ENCODE peak calls at places on chromosomes 5 and 9, in five cellular contexts. S, U, P, R and F are unnamed samples.

GRCh38 chr5:54772232-54773168 is 212.9 kb downstream of the ESM1 start:
- DNase-seq in P (no peak), U (no peak), S (no peak), R (no peak), F (no peak)

GRCh38 chr5:44336708-44337107 is 52.5 kb downstream of the FGF10 start:
- DNase-seq in U (no peak), S (no peak), P (no peak), R (no peak), F (no peak)

GRCh38 chr9:134034215-134035040 is 9.1 kb downstream of the BRD3OS start:
- DNase-seq in U (no peak), R (no peak), S (no peak), P (no peak), F (no peak)

GRCh38 chr5:181245427-181246275 is 1.9 kb upstream of the RACK1 start:
- DNase-seq in U (no peak), S (no peak), R (no peak), P (no peak), F (no peak)

GRCh38 chr9:19127881-19128719 is 808 bp upstream of the PLIN2 start:
- DNase-seq in P (peak), R (no peak), S (peak), U (peak), F (peak)

GRCh38 chr5:96875805-96876291 is 452 bp upstream of the ERAP2 start:
- DNase-seq in P (no peak), U (peak), R (peak), S (no peak), F (no peak)

GRCh38 chr5:9034671-9035070 is 511.2 kb downstream of the SEMA5A start:
- DNase-seq in R (peak), U (no peak), S (no peak), P (no peak), F (no peak)

GRCh38 chr9:105535920-105536668 is 21.8 kb upstream of the FKTN start:
- DNase-seq in P (no peak), S (no peak), U (no peak), R (no peak), F (no peak)

GRCh38 chr9:102779341-102779740 is 215.8 kb upstream of the CYLC2 start:
- DNase-seq in U (no peak), S (no peak), P (no peak), R (no peak), F (no peak)

GRCh38 chr9:109276469-109277440 is 44.1 kb downstream of the EPB41L4B start:
- DNase-seq in S (no peak), R (no peak), P (no peak), U (no peak), F (no peak)

GRCh38 chr9:135968083-135968476 is 6.9 kb upstream of the UBAC1 start:
- DNase-seq in S (no peak), R (no peak), U (no peak), P (no peak), F (no peak)
- H3K27ac ChIP-seq in S (no peak), R (no peak), U (no peak), P (peak), F (no peak)

DNA sequence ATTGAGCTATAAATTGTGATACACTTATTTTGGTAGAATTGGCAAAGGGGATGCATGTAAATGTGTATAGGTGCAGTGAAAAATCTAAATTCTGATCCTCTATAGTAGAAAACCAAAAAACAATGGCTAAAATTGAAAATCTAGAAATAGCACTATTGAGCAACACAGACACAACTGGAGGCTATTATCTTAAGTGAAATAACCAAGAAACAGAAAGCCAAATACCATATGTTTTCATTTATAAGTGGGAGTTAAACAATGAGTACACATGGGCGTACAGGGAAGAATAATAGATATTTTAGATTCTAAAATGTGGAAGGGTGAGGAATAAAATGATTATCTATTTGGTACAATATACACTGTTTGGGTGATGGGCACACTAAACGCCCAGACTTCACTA is 183.2 kb upstream of the TUSC1 start:
- DNase-seq in R (no peak), P (no peak), S (no peak), U (no peak), F (no peak)
- H3K27ac ChIP-seq in R (no peak), P (no peak), S (no peak), U (no peak), F (no peak)

GRCh38 chr9:27394826-27395201 is 97.9 kb upstream of the EQTN start:
- DNase-seq in S (no peak), U (no peak), P (no peak), R (peak), F (no peak)
- H3K27ac ChIP-seq in S (no peak), U (no peak), P (peak), R (peak), F (peak)

DNA sequence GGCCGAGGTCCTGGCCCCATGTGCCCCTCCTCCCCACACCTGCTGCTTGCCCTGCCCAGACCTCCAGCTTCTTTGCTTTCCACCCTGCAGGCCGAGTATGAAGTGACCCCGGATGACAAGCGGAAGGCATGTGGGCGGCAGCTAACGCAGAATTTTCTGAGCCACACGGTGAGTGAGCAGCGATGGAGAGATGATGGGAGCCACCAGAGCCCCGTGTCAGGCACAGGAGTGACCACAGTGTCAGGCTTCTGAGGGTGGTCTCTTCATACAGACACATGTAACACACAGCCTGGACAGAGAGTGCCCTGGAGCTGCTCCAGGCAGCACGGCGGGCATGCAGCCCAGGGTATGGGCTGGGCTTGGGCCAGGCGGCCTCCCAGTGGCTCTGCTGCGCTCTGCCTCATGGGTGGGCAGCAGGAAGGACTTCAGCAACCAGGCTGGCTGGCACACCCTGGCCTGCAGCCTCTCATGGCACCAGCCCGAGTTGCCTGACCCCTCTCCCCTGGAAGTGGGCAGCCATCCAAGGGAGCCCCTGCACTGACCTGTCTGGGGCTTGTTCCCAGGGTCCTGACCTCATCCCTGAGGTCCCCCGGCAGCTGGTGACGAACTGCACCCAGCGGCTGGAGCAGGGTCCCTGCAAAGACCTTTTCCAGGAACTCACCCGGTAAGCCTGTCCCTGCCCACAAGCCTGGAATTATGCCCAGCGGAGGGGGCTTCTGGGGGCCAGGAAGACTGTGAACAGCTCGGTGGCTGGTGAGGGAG is 5.8 kb downstream of the GRK6 start:
- DNase-seq in U (no peak), R (no peak), S (no peak), P (peak), F (no peak)
- H3K27ac ChIP-seq in U (peak), R (no peak), S (no peak), P (peak), F (no peak)

GRCh38 chr5:43294226-43294625 is 19.0 kb downstream of the HMGCS1 start:
- DNase-seq in R (no peak), P (no peak), S (no peak), U (no peak), F (no peak)
- H3K27ac ChIP-seq in R (no peak), P (no peak), S (no peak), U (no peak), F (peak)

DNA sequence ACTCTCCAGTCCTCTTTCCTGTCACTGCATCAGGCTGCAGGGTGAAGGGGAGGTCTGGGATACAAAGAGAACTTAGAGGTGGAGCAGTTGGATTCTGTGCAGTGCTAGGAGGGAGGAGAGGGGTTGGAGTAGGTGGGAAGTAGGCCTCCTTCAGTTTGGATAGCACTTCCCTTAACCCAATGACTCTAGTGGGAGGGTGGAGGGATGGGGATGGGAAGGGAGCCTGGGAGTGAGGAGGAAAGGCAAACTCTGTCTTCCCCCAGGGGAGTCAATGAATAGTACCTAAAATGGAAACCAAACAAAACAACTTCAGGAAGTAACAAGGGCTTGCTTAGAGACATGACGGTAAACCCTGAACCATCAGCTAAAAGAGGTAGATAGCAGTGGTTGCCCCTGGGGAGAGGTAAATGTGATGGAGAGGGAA is 30.7 kb downstream of the GSN start:
- DNase-seq in S (no peak), U (no peak), P (no peak), R (no peak), F (no peak)
- H3K27ac ChIP-seq in S (peak), U (no peak), P (peak), R (no peak), F (peak)